ENCODE peak calls at places on chromosomes 2 and 18, in four cellular contexts. One of them, this sample, is unnamed. For H3K79me1, the result is how much of the 10 kb centered on the place peaks cover.

GRCh38 chr2:236081171-236081570 is 87.0 kb downstream of the GBX2 start:
- DNase-seq in mesendoderm: no peak
- DNase-seq in IMR-90: no peak
- DNase-seq in neuronal stem cell: no peak
- DNase-seq in this sample: no peak

GRCh38 chr2:54496920-54497319 is 40.8 kb downstream of the SPTBN1 start:
- DNase-seq in mesendoderm: no peak
- DNase-seq in IMR-90: no peak
- DNase-seq in neuronal stem cell: no peak
- DNase-seq in this sample: no peak

GRCh38 chr2:21395366-21395765 is 271.6 kb downstream of the TDRD15 start:
- DNase-seq in mesendoderm: peak
- DNase-seq in IMR-90: no peak
- DNase-seq in neuronal stem cell: no peak
- DNase-seq in this sample: no peak

GRCh38 chr2:231410293-231411004 is 14.9 kb downstream of the B3GNT7 start:
- DNase-seq in mesendoderm: peak
- DNase-seq in IMR-90: no peak
- DNase-seq in neuronal stem cell: no peak
- DNase-seq in this sample: no peak

GRCh38 chr2:100107911-100108647 is 34.3 kb downstream of the AFF3 start:
- DNase-seq in mesendoderm: no peak
- DNase-seq in IMR-90: no peak
- DNase-seq in neuronal stem cell: no peak
- DNase-seq in this sample: no peak

GRCh38 chr2:175742367-175742766 is 259.7 kb downstream of the LNPK start:
- DNase-seq in mesendoderm: no peak
- DNase-seq in IMR-90: peak
- DNase-seq in neuronal stem cell: no peak
- DNase-seq in this sample: peak

GRCh38 chr2:167487728-167488127 is 599.4 kb downstream of the XIRP2 start:
- DNase-seq in mesendoderm: no peak
- DNase-seq in IMR-90: no peak
- DNase-seq in neuronal stem cell: no peak
- DNase-seq in this sample: no peak

GRCh38 chr2:31235504-31235902 is 1.6 kb downstream of the EHD3 start:
- DNase-seq in mesendoderm: peak
- DNase-seq in IMR-90: peak
- DNase-seq in neuronal stem cell: no peak
- DNase-seq in this sample: no peak

GRCh38 chr18:24427484-24427883 is 1.0 kb downstream of the IMPACT start:
- DNase-seq in mesendoderm: peak
- DNase-seq in IMR-90: peak
- DNase-seq in neuronal stem cell: no peak
- DNase-seq in this sample: no peak

GRCh38 chr18:76351961-76352581 is 143.0 kb downstream of the ZNF516 start:
- DNase-seq in mesendoderm: peak
- DNase-seq in IMR-90: peak
- DNase-seq in neuronal stem cell: no peak
- DNase-seq in this sample: no peak

GRCh38 chr2:133732982-133733670 is 164.9 kb upstream of the NCKAP5 start:
- DNase-seq in mesendoderm: no peak
- DNase-seq in IMR-90: no peak
- DNase-seq in neuronal stem cell: no peak
- DNase-seq in this sample: no peak

GRCh38 chr2:240452471-240453256 is 17.2 kb downstream of the GPC1 start:
- DNase-seq in mesendoderm: peak
- DNase-seq in IMR-90: peak
- DNase-seq in neuronal stem cell: peak
- DNase-seq in this sample: peak

GRCh38 chr2:128442891-128443302 is 124.2 kb upstream of the HS6ST1 start:
- DNase-seq in mesendoderm: peak
- DNase-seq in IMR-90: no peak
- DNase-seq in neuronal stem cell: no peak
- DNase-seq in this sample: no peak

GRCh38 chr2:235958631-235959395 is 209.4 kb downstream of the GBX2 start:
- DNase-seq in mesendoderm: no peak
- DNase-seq in IMR-90: no peak
- DNase-seq in neuronal stem cell: no peak
- DNase-seq in this sample: no peak

GRCh38 chr2:63805412-63805811 is 36.3 kb upstream of the UGP2 start:
- DNase-seq in mesendoderm: no peak
- DNase-seq in IMR-90: no peak
- DNase-seq in neuronal stem cell: no peak
- DNase-seq in this sample: no peak

GRCh38 chr2:15693926-15694588 is 102.4 kb downstream of the DDX1 start:
- DNase-seq in mesendoderm: no peak
- DNase-seq in IMR-90: no peak
- DNase-seq in neuronal stem cell: no peak
- DNase-seq in this sample: no peak

GRCh38 chr18:80249217-80250093 is 2.1 kb upstream of the PARD6G start:
- DNase-seq in mesendoderm: no peak
- DNase-seq in IMR-90: peak
- DNase-seq in neuronal stem cell: no peak
- DNase-seq in this sample: no peak

GRCh38 chr2:62475172-62476011 is 30.6 kb downstream of the TMEM17 start:
- DNase-seq in mesendoderm: peak
- DNase-seq in IMR-90: no peak
- DNase-seq in neuronal stem cell: peak
- DNase-seq in this sample: no peak

GRCh38 chr18:43080671-43081070 is 34.8 kb downstream of the RIT2 start:
- DNase-seq in mesendoderm: no peak
- DNase-seq in IMR-90: no peak
- DNase-seq in neuronal stem cell: no peak
- DNase-seq in this sample: no peak

GRCh38 chr18:49167084-49167483 is 216.3 kb upstream of the SMAD7 start:
- DNase-seq in mesendoderm: no peak
- DNase-seq in IMR-90: no peak
- DNase-seq in neuronal stem cell: no peak
- DNase-seq in this sample: no peak

GRCh38 chr18:59659486-59660187 is 37.6 kb downstream of the CCBE1 start:
- DNase-seq in mesendoderm: no peak
- DNase-seq in IMR-90: peak
- DNase-seq in neuronal stem cell: no peak
- DNase-seq in this sample: no peak

GRCh38 chr2:36541891-36542595 is 55.9 kb downstream of the FEZ2 start:
- DNase-seq in mesendoderm: no peak
- DNase-seq in IMR-90: no peak
- DNase-seq in neuronal stem cell: no peak
- DNase-seq in this sample: no peak

GRCh38 chr2:127401757-127402695 is 14.3 kb upstream of the MAP3K2 start:
- DNase-seq in mesendoderm: no peak
- DNase-seq in IMR-90: peak
- DNase-seq in neuronal stem cell: no peak
- DNase-seq in this sample: no peak

GRCh38 chr18:79772108-79772864 is 25.5 kb upstream of the KCNG2 start:
- DNase-seq in mesendoderm: no peak
- DNase-seq in IMR-90: no peak
- DNase-seq in neuronal stem cell: no peak
- DNase-seq in this sample: no peak

GRCh38 chr2:45821558-45822271 is 170.2 kb downstream of the PRKCE start:
- DNase-seq in mesendoderm: no peak
- DNase-seq in IMR-90: peak
- DNase-seq in neuronal stem cell: no peak
- DNase-seq in this sample: no peak

GRCh38 chr2:230128943-230129342 is 60.2 kb upstream of the SLC16A14 start:
- DNase-seq in mesendoderm: no peak
- DNase-seq in IMR-90: peak
- DNase-seq in neuronal stem cell: no peak
- DNase-seq in this sample: peak

GRCh38 chr2:62238236-62238635 is 42.3 kb downstream of the B3GNT2 start:
- DNase-seq in mesendoderm: no peak
- DNase-seq in IMR-90: no peak
- DNase-seq in neuronal stem cell: no peak
- DNase-seq in this sample: no peak

GRCh38 chr2:88184762-88185161 is 14.6 kb downstream of the THNSL2 start:
- DNase-seq in mesendoderm: no peak
- DNase-seq in IMR-90: no peak
- DNase-seq in neuronal stem cell: no peak
- DNase-seq in this sample: no peak

GRCh38 chr2:165016772-165017411 is 61.6 kb upstream of the SLC38A11 start:
- DNase-seq in mesendoderm: peak
- DNase-seq in IMR-90: peak
- DNase-seq in neuronal stem cell: peak
- DNase-seq in this sample: peak

GRCh38 chr2:215904101-215904500 is 109.2 kb downstream of the MREG start:
- DNase-seq in mesendoderm: no peak
- DNase-seq in IMR-90: peak
- DNase-seq in neuronal stem cell: no peak
- DNase-seq in this sample: peak

GRCh38 chr2:175187378-175187777 is 5.9 kb upstream of the ATP5MC3 start:
- DNase-seq in mesendoderm: peak
- DNase-seq in IMR-90: peak
- DNase-seq in neuronal stem cell: no peak
- DNase-seq in this sample: no peak

GRCh38 chr2:220648628-220649027 is 923.5 kb downstream of the EPHA4 start:
- DNase-seq in mesendoderm: no peak
- DNase-seq in IMR-90: no peak
- DNase-seq in neuronal stem cell: no peak
- DNase-seq in this sample: no peak

GRCh38 chr2:190270298-190270697 is 49.3 kb downstream of the HIBCH start:
- DNase-seq in mesendoderm: no peak
- DNase-seq in IMR-90: peak
- DNase-seq in neuronal stem cell: no peak
- DNase-seq in this sample: no peak

GRCh38 chr18:55879331-55879730 is 291.3 kb upstream of the TCF4 start:
- DNase-seq in mesendoderm: no peak
- DNase-seq in IMR-90: peak
- DNase-seq in neuronal stem cell: no peak
- DNase-seq in this sample: no peak

GRCh38 chr2:100945433-100945740 is 56.7 kb upstream of the RPL31 start:
- DNase-seq in mesendoderm: no peak
- DNase-seq in IMR-90: no peak
- DNase-seq in neuronal stem cell: no peak
- DNase-seq in this sample: no peak

GRCh38 chr2:188668017-188668663 is 306.0 kb upstream of the COL3A1 start:
- DNase-seq in mesendoderm: no peak
- DNase-seq in IMR-90: peak
- DNase-seq in neuronal stem cell: no peak
- DNase-seq in this sample: peak

GRCh38 chr2:74010087-74010541 is 25.4 kb downstream of the TET3 start:
- DNase-seq in mesendoderm: no peak
- DNase-seq in IMR-90: no peak
- DNase-seq in neuronal stem cell: no peak
- DNase-seq in this sample: peak

DNA sequence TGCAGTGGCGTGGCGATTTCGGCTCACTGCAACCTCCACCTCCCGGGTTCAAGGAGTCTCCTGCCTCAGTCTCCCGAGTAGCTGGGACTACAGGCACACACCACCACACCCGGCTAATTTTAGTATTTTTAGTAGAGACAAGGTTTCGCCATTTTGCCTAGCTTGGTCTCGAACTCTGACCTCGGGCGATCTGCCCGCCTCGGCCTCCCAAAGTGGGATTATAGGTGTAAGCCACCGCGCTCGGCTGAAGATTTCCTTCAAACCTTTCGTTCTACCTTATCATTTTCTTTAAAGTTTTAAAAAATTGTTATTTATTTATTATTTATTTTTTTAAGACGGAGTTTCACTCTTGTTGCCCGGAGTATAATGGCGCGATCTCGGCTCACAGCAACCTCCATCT is 979 bp upstream of the WDR43 start:
- DNase-seq in mesendoderm: no peak
- DNase-seq in IMR-90: no peak
- DNase-seq in neuronal stem cell: no peak
- DNase-seq in this sample: peak
- H2BK5ac ChIP-seq in mesendoderm: no peak
- H2BK5ac ChIP-seq in IMR-90: no peak
- H2BK5ac ChIP-seq in neuronal stem cell: no peak
- H2BK5ac ChIP-seq in this sample: no peak

GRCh38 chr2:157876771-157877108 is 610 bp upstream of the ACVR1 start:
- DNase-seq in mesendoderm: no peak
- DNase-seq in IMR-90: peak
- DNase-seq in neuronal stem cell: no peak
- DNase-seq in this sample: no peak

GRCh38 chr2:157874997-157875719 is 972 bp downstream of the ACVR1 start:
- DNase-seq in mesendoderm: peak
- DNase-seq in IMR-90: peak
- DNase-seq in neuronal stem cell: peak
- DNase-seq in this sample: no peak

GRCh38 chr2:157876066-157876770 is at the start of gene ACVR1:
- DNase-seq in mesendoderm: peak
- DNase-seq in IMR-90: peak
- DNase-seq in neuronal stem cell: peak
- DNase-seq in this sample: peak

GRCh38 chr2:157874278-157874825 is 1.8 kb downstream of the ACVR1 start:
- DNase-seq in mesendoderm: no peak
- DNase-seq in IMR-90: no peak
- DNase-seq in neuronal stem cell: no peak
- DNase-seq in this sample: no peak

GRCh38 chr2:157875720-157876065 is 437 bp downstream of the ACVR1 start:
- DNase-seq in mesendoderm: peak
- DNase-seq in IMR-90: no peak
- DNase-seq in neuronal stem cell: peak
- DNase-seq in this sample: peak
- H3K9ac ChIP-seq in mesendoderm: peak
- H3K9ac ChIP-seq in IMR-90: peak
- H3K9ac ChIP-seq in neuronal stem cell: peak
- H3K9ac ChIP-seq in this sample: peak

GRCh38 chr2:112996635-112997034 is 8.6 kb upstream of the IL36A start:
- DNase-seq in mesendoderm: no peak
- DNase-seq in IMR-90: no peak
- DNase-seq in neuronal stem cell: no peak
- DNase-seq in this sample: no peak
- H3K79me1 ChIP-seq in mesendoderm: under half
- H3K79me1 ChIP-seq in IMR-90: under half
- H3K79me1 ChIP-seq in neuronal stem cell: under half
- H3K79me1 ChIP-seq in this sample: under half

GRCh38 chr2:205464681-205465080 is 217.6 kb upstream of the NRP2 start:
- DNase-seq in mesendoderm: peak
- DNase-seq in IMR-90: no peak
- DNase-seq in neuronal stem cell: no peak
- DNase-seq in this sample: no peak

GRCh38 chr2:205465791-205466190 is 216.5 kb upstream of the NRP2 start:
- DNase-seq in mesendoderm: no peak
- DNase-seq in IMR-90: no peak
- DNase-seq in neuronal stem cell: no peak
- DNase-seq in this sample: no peak

GRCh38 chr2:205461678-205462665 is 220.3 kb upstream of the NRP2 start:
- DNase-seq in mesendoderm: no peak
- DNase-seq in IMR-90: peak
- DNase-seq in neuronal stem cell: no peak
- DNase-seq in this sample: no peak

GRCh38 chr2:205462681-205463345 is 219.5 kb upstream of the NRP2 start:
- DNase-seq in mesendoderm: no peak
- DNase-seq in IMR-90: no peak
- DNase-seq in neuronal stem cell: no peak
- DNase-seq in this sample: no peak

DNA sequence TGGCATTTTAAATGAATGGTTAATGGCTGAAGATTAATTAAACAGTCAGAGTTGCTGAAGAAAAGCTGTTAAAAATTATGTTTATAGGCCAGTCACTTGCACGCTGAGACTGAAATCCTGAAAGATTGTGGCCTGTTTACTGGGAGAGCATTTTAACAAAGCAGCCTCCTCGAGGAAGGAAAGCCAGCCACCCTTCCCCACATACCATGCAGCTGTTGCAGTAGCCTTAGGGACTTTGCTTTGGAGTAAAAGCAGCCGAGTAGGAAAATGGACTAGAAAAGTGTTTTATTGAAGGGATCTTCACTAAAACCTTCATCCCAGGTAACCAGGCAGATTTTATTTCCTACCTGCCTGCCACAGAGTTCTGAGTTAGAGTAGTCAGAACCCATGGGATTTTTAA is 218.7 kb upstream of the NRP2 start:
- DNase-seq in mesendoderm: peak
- DNase-seq in IMR-90: no peak
- DNase-seq in neuronal stem cell: no peak
- DNase-seq in this sample: no peak
- H2BK5ac ChIP-seq in mesendoderm: no peak
- H2BK5ac ChIP-seq in IMR-90: no peak
- H2BK5ac ChIP-seq in neuronal stem cell: no peak
- H2BK5ac ChIP-seq in this sample: no peak

This sample was measured in trophoblast cell.